ENCODE peak calls at places on chromosomes 12 and 14, in seven cellular contexts. G is stimulated activated naive CD8-positive, alpha-beta T cell treated with anti-CD3 and anti-CD28 coated beads, Interleukin-15, amount 100 ng/mL, for 72 hours; Y is type B pancreatic cell; H is H4; R is NCI-H1092 treated with DMSO at 0.1 percent for 48 hours; K is GM10248; N is cardiac fibroblast. Z is an unnamed sample.

GRCh38 chr12:53459097-53459496 is 7.2 kb downstream of the PCBP2 start:
- DNase-seq in G (no peak), Y (no peak), H (no peak), R (no peak), K (no peak), N (no peak), Z (no peak)

GRCh38 chr14:33229269-33229924 is 290.7 kb downstream of the NPAS3 start:
- DNase-seq in G (no peak), Y (no peak), H (peak), R (peak), K (no peak), N (no peak), Z (no peak)

GRCh38 chr12:84596276-84596675 is 316.3 kb downstream of the SLC6A15 start:
- DNase-seq in G (no peak), Y (no peak), H (no peak), R (no peak), K (no peak), N (no peak), Z (no peak)

GRCh38 chr12:114671664-114672476 is 12.1 kb downstream of the TBX3 start:
- DNase-seq in G (no peak), Y (no peak), H (peak), R (no peak), K (no peak), N (peak), Z (no peak)

GRCh38 chr14:65179918-65180724 is 77.8 kb upstream of the MAX start:
- DNase-seq in G (peak), Y (no peak), H (peak), R (no peak), K (peak), N (peak), Z (no peak)

GRCh38 chr12:121712462-121713256 is at the start of gene TMEM120B:
- DNase-seq in G (peak), Y (peak), H (peak), R (peak), K (peak), N (peak), Z (peak)

GRCh38 chr12:46546634-46547273 is 174.2 kb upstream of the SLC38A2 start:
- DNase-seq in G (peak), Y (no peak), H (peak), R (no peak), K (peak), N (no peak), Z (no peak)

GRCh38 chr12:120856980-120857379 is 47.2 kb downstream of the SPPL3 start:
- DNase-seq in G (no peak), Y (no peak), H (no peak), R (no peak), K (no peak), N (peak), Z (no peak)

GRCh38 chr14:37246427-37246829 is 48.7 kb downstream of the MIPOL1 start:
- DNase-seq in G (no peak), Y (no peak), H (peak), R (peak), K (peak), N (peak), Z (peak)

GRCh38 chr14:59482471-59483331 is 1.5 kb downstream of the L3HYPDH start:
- DNase-seq in G (no peak), Y (no peak), H (peak), R (peak), K (no peak), N (peak), Z (no peak)

GRCh38 chr12:65121049-65121955 is at the start of gene WIF1:
- DNase-seq in G (peak), Y (no peak), H (no peak), R (peak), K (peak), N (no peak), Z (no peak)